ENCODE peak calls at places on chromosomes 3 and 15, in nine cellular contexts. W is A549; Q is CD4-positive, alpha-beta memory T cell; L is neuronal stem cell; T is RWPE1; V is OCI-LY7; N is suprapubic skin; H is H9; F is CD4-positive, alpha-beta T cell. B is an unnamed sample.

GRCh38 chr15:42084465-42085235 is 9.7 kb downstream of the PLA2G4D start:
- DNase-seq in W (peak; percentile 66), Q (peak; percentile 24), L (peak; percentile 65), T (peak; percentile 93), V (peak; percentile 54), N (no peak), H (peak; percentile 89), F (peak; percentile 49), B (no peak)

GRCh38 chr3:21620511-21621395 is 130.3 kb downstream of the ZNF385D start:
- DNase-seq in W (no peak), Q (no peak), L (no peak), T (no peak), V (no peak), N (no peak), H (no peak), F (no peak), B (no peak)

GRCh38 chr3:183295211-183295610 is 42.2 kb downstream of the B3GNT5 start:
- DNase-seq in W (no peak), Q (no peak), L (no peak), T (peak; percentile 59), V (no peak), N (no peak), H (no peak), F (no peak), B (peak; percentile 9)

GRCh38 chr3:151460774-151461450 is at the start of gene IGSF10:
- DNase-seq in W (peak; percentile 53), Q (no peak), L (peak; percentile 14), T (peak; percentile 18), V (no peak), N (no peak), H (peak; percentile 71), F (no peak), B (no peak)

GRCh38 chr3:184748219-184749135 is 36.6 kb upstream of the MAGEF1 start:
- DNase-seq in W (peak; percentile 21), Q (no peak), L (no peak), T (peak; percentile 66), V (peak; percentile 35), N (no peak), H (peak; percentile 62), F (no peak), B (no peak)

GRCh38 chr3:155080692-155081091 is 573 bp downstream of the MME start:
- DNase-seq in W (no peak), Q (no peak), L (no peak), T (no peak), V (peak; percentile 49), N (no peak), H (no peak), F (no peak), B (no peak)

GRCh38 chr15:64987136-64987535 is 2.6 kb downstream of the SPG21 start:
- DNase-seq in W (no peak), Q (no peak), L (no peak), T (no peak), V (no peak), N (no peak), H (no peak), F (no peak), B (no peak)

GRCh38 chr3:120795959-120796358 is 53.4 kb downstream of the GTF2E1 start:
- DNase-seq in W (no peak), Q (no peak), L (no peak), T (no peak), V (no peak), N (no peak), H (no peak), F (no peak), B (no peak)

GRCh38 chr3:112633757-112634156 is 7.2 kb downstream of the CCDC80 start:
- DNase-seq in W (no peak), Q (no peak), L (no peak), T (no peak), V (no peak), N (no peak), H (no peak), F (no peak), B (no peak)

GRCh38 chr15:66854012-66854965 is 152.3 kb downstream of the SMAD6 start:
- DNase-seq in W (no peak), Q (no peak), L (no peak), T (no peak), V (no peak), N (peak; percentile 67), H (peak; percentile 42), F (no peak), B (no peak)

GRCh38 chr3:57911588-57911987 is 96.6 kb upstream of the FLNB start:
- DNase-seq in W (no peak), Q (no peak), L (no peak), T (no peak), V (no peak), N (no peak), H (no peak), F (no peak), B (no peak)

GRCh38 chr3:130974201-130974600 is 52.4 kb downstream of the ASTE1 start:
- DNase-seq in W (no peak), Q (no peak), L (no peak), T (no peak), V (no peak), N (no peak), H (no peak), F (no peak), B (no peak)

GRCh38 chr3:130969621-130970020 is 57.0 kb downstream of the ASTE1 start:
- DNase-seq in W (no peak), Q (no peak), L (no peak), T (no peak), V (no peak), N (no peak), H (no peak), F (no peak), B (no peak)

GRCh38 chr3:130968231-130968630 is 58.4 kb downstream of the ASTE1 start:
- DNase-seq in W (no peak), Q (no peak), L (no peak), T (no peak), V (no peak), N (no peak), H (no peak), F (no peak), B (no peak)

GRCh38 chr3:130973401-130973800 is 53.2 kb downstream of the ASTE1 start:
- DNase-seq in W (no peak), Q (no peak), L (no peak), T (no peak), V (no peak), N (no peak), H (no peak), F (no peak), B (no peak)

DNA sequence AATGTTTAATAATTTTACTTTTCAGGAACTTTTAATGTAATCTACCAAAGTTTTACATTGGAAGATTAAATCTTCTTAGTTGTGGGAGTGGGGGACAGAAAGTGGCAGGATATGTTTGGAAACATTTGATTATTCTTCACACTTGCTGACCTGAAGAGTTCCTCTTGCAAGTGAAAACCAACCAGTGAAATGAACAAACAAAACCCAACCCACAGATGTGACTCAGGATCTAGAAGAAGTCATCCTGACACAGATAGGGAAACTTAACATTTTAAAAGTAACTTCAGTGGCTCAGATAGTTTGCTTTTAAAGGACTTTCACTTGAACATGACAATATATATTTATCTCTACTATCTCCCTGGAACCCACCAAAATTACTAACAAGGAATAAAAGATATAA is 55.4 kb downstream of the ASTE1 start:
- DNase-seq in W (no peak), Q (no peak), L (no peak), T (no peak), V (no peak), N (no peak), H (no peak), F (no peak), B (no peak)
- H3K27ac ChIP-seq in W (no peak overlapping the region), Q (no peak overlapping the region), L (no peak overlapping the region), T (no peak overlapping the region), V (no peak overlapping the region), N (no peak overlapping the region), H (no peak overlapping the region), F (no peak overlapping the region), B (no peak overlapping the region)

GRCh38 chr3:127214990-127215389 is 22.1 kb downstream of the PRR23E start:
- DNase-seq in W (no peak), Q (no peak), L (peak; percentile 15), T (no peak), V (no peak), N (no peak), H (no peak), F (no peak), B (no peak)

GRCh38 chr3:127216415-127217261 is 23.7 kb downstream of the PRR23E start:
- DNase-seq in W (no peak), Q (no peak), L (no peak), T (no peak), V (no peak), N (no peak), H (no peak), F (no peak), B (no peak)

GRCh38 chr3:127217594-127218456 is 24.9 kb downstream of the PRR23E start:
- DNase-seq in W (no peak), Q (no peak), L (no peak), T (peak; percentile 40), V (no peak), N (no peak), H (no peak), F (no peak), B (no peak)

GRCh38 chr3:127213381-127213918 is 20.5 kb downstream of the PRR23E start:
- DNase-seq in W (no peak), Q (no peak), L (no peak), T (no peak), V (no peak), N (no peak), H (no peak), F (no peak), B (no peak)

GRCh38 chr3:127215714-127216414 is 22.9 kb downstream of the PRR23E start:
- DNase-seq in W (no peak), Q (no peak), L (no peak), T (no peak), V (no peak), N (no peak), H (no peak), F (no peak), B (no peak)
- H3K27ac ChIP-seq in W (no peak overlapping the region), Q (no peak overlapping the region), L (no peak overlapping the region), T (no peak overlapping the region), V (no peak overlapping the region), N (no peak overlapping the region), H (no peak overlapping the region), F (no peak overlapping the region), B (no peak overlapping the region)

DNA sequence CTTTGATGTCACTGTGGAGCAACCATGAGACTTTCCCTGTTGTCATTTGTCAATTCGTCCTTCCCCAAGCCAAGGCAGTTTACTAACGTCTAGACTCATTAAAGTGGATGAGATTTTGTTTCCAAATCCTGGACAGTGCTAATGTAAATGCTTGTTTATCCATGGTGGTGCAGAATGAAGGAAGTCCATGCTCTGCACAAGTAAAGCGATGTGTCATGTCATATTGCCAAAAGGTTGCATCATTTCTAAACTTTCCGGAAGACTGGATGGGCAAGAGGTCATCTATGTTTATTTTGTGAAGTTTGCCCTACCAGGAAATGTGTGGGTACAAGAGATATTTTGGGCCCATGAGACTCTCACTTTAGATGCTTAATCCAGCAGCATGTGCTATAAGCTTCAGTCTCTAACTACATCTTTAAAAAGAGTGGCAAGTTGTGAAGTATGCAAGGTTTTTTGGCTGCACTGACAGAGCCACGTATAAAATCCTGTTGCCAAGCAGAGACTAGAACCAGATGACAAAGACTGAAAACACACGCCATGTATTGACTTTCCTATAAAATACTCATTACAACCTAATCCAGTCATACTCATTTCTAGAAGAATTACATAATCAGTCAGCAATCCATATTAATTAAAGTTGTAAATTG is 72.1 kb upstream of the FNDC3B start:
- DNase-seq in W (peak; percentile 74), Q (no peak), L (no peak), T (peak; percentile 39), V (no peak), N (no peak), H (no peak), F (no peak), B (peak; percentile 15)
- H3K27ac ChIP-seq in W (peak overlapping the region; percentile 93), Q (no peak overlapping the region), L (no peak overlapping the region), T (no peak overlapping the region), V (no peak overlapping the region), N (no peak overlapping the region), H (no peak overlapping the region), F (no peak overlapping the region), B (no peak overlapping the region)

GRCh38 chr3:130412991-130413390 is 67.5 kb downstream of the COL6A5 start:
- DNase-seq in W (no peak), Q (no peak), L (no peak), T (no peak), V (no peak), N (no peak), H (no peak), F (no peak), B (no peak)
- H3K27ac ChIP-seq in W (no peak overlapping the region), Q (no peak overlapping the region), L (peak overlapping the region; percentile 7), T (no peak overlapping the region), V (no peak overlapping the region), N (no peak overlapping the region), H (no peak overlapping the region), F (no peak overlapping the region), B (no peak overlapping the region)

B was measured in substantia nigra.